ENCODE peak calls at places on chromosomes 7 and 10, in seven cellular contexts. Q is gastrocnemius medialis; K is posterior cingulate gyrus; L is stimulated activated CD8-positive, alpha-beta memory T cell treated with anti-CD3 and anti-CD28 coated beads, Interleukin-12 subunit alpha, Interleukin-12 subunit beta, amount 100 ng/mL, for 4 hours; T is lower lobe of right lung; Z is OCI-LY7; P is suprapubic skin. I is an unnamed sample.

GRCh38 chr7:110835209-110835608 is 255.7 kb upstream of the LRRN3 start:
- DNase-seq in L (no peak), Z (no peak), K (no peak), Q (no peak), P (no peak), T (no peak), I (no peak)

GRCh38 chr10:100009793-100010676 is at the start of gene DNMBP:
- DNase-seq in Z (peak; percentile 94), L (peak; percentile 83), P (peak; percentile 88), K (peak; percentile 52), T (peak; percentile 90), Q (peak; percentile 55), I (peak; percentile 73)

GRCh38 chr10:42618424-42618823 is 19.9 kb downstream of the ZNF33B start:
- DNase-seq in K (no peak), Z (no peak), T (no peak), P (no peak), Q (no peak), L (no peak), I (no peak)

GRCh38 chr10:52400564-52400963 is 86.5 kb downstream of the DKK1 start:
- DNase-seq in L (no peak), Z (no peak), Q (no peak), T (no peak), K (no peak), P (no peak), I (no peak)

GRCh38 chr7:157693521-157694388 is 357.0 kb downstream of the DNAJB6 start:
- DNase-seq in T (no peak), Z (no peak), K (no peak), P (no peak), Q (no peak), L (no peak), I (no peak)

GRCh38 chr7:5659584-5659983 is 121.9 kb downstream of the RNF216 start:
- DNase-seq in Z (no peak), Q (no peak), L (no peak), P (no peak), T (no peak), K (no peak), I (no peak)

GRCh38 chr7:82373890-82374289 is 69.7 kb downstream of the CACNA2D1 start:
- DNase-seq in Z (no peak), T (no peak), Q (no peak), L (no peak), P (no peak), K (no peak), I (no peak)

GRCh38 chr7:143300959-143301617 is 12.9 kb downstream of the CASP2 start:
- DNase-seq in L (no peak), Q (no peak), K (no peak), P (no peak), T (no peak), Z (no peak), I (no peak)

GRCh38 chr10:102617816-102618215 is 26.5 kb upstream of the TRIM8 start:
- DNase-seq in P (no peak), L (no peak), Z (no peak), K (no peak), T (peak; percentile 20), Q (no peak), I (no peak)

GRCh38 chr7:46775020-46775419 is 806.9 kb downstream of the TNS3 start:
- DNase-seq in P (no peak), K (no peak), Z (no peak), L (no peak), T (no peak), Q (no peak), I (no peak)

GRCh38 chr7:133645870-133646492 is 393.1 kb downstream of the EXOC4 start:
- DNase-seq in Q (no peak), Z (no peak), L (no peak), K (no peak), T (no peak), P (no peak), I (no peak)

GRCh38 chr7:139960158-139960557 is 102.6 kb downstream of the PARP12 start:
- DNase-seq in L (no peak), Z (no peak), Q (no peak), T (no peak), P (no peak), K (no peak), I (no peak)

GRCh38 chr10:89431977-89432376 is 17.6 kb downstream of the IFIT5 start:
- DNase-seq in Z (no peak), K (no peak), Q (no peak), P (no peak), L (no peak), T (no peak), I (no peak)

GRCh38 chr7:12475362-12476063 is 71.8 kb upstream of the VWDE start:
- DNase-seq in K (no peak), T (no peak), P (no peak), Z (no peak), Q (no peak), L (no peak), I (no peak)

GRCh38 chr10:5550621-5551530 is 26.1 kb downstream of the CALML3 start:
- DNase-seq in P (peak; percentile 58), Q (no peak), Z (no peak), T (peak; percentile 41), L (no peak), K (no peak), I (no peak)

GRCh38 chr7:133635541-133635940 is 382.7 kb downstream of the EXOC4 start:
- DNase-seq in L (no peak), Z (no peak), K (no peak), T (no peak), Q (no peak), P (no peak), I (no peak)

GRCh38 chr10:104337527-104337984 is 709 bp downstream of the ITPRIP start:
- DNase-seq in Q (no peak), Z (peak; percentile 77), P (no peak), L (no peak), K (no peak), T (peak; percentile 78), I (no peak)

GRCh38 chr7:43313628-43314378 is 201.4 kb downstream of the HECW1 start:
- DNase-seq in T (no peak), Q (no peak), P (no peak), K (no peak), L (no peak), Z (no peak), I (no peak)

GRCh38 chr7:46695045-46695708 is 774.1 kb upstream of the IGFBP3 start:
- DNase-seq in T (no peak), L (no peak), Q (no peak), Z (no peak), K (no peak), P (no peak), I (no peak)

GRCh38 chr10:128080641-128081040 is 45.6 kb downstream of the MKI67 start:
- DNase-seq in Z (no peak), T (no peak), P (no peak), K (no peak), Q (no peak), L (no peak), I (no peak)

GRCh38 chr10:126270116-126270515 is 118.2 kb downstream of the ADAM12 start:
- DNase-seq in K (no peak), T (no peak), P (no peak), Q (no peak), L (no peak), Z (no peak), I (no peak)

GRCh38 chr10:77165445-77166316 is 471.9 kb downstream of the KCNMA1 start:
- DNase-seq in L (no peak), T (no peak), Z (peak; percentile 38), P (no peak), K (peak; percentile 51), Q (peak; percentile 29), I (no peak)

GRCh38 chr7:101935521-101936141 is 118.2 kb downstream of the CUX1 start:
- DNase-seq in Z (peak; percentile 65), K (no peak), T (no peak), Q (peak; percentile 95), L (no peak), P (no peak), I (no peak)

GRCh38 chr10:119177708-119178370 is 773 bp downstream of the PRDX3 start:
- DNase-seq in P (no peak), Z (no peak), K (no peak), Q (no peak), T (no peak), L (no peak), I (no peak)

GRCh38 chr10:90174531-90174930 is 473.1 kb downstream of the KIF20B start:
- DNase-seq in L (no peak), P (no peak), K (no peak), T (no peak), Z (no peak), Q (no peak), I (no peak)

GRCh38 chr7:155944901-155945300 is 132.6 kb upstream of the SHH start:
- DNase-seq in T (no peak), Q (no peak), K (no peak), L (no peak), Z (no peak), P (no peak), I (no peak)

GRCh38 chr7:155603858-155604503 is 40.5 kb upstream of the RBM33 start:
- DNase-seq in T (no peak), Q (no peak), P (no peak), Z (no peak), K (no peak), L (no peak), I (no peak)

GRCh38 chr7:137343483-137343841 is at the start of gene PTN:
- DNase-seq in P (no peak), K (peak; percentile 45), Z (no peak), T (no peak), L (no peak), Q (no peak), I (no peak)

GRCh38 chr7:148954766-148955165 is 70.7 kb upstream of the EZH2 start:
- DNase-seq in K (no peak), P (no peak), Z (no peak), Q (no peak), L (no peak), T (peak; percentile 41), I (no peak)

GRCh38 chr10:97721871-97722780 is 8.6 kb downstream of the MARVELD1 start:
- DNase-seq in K (no peak), T (no peak), Z (no peak), L (no peak), P (no peak), Q (no peak), I (no peak)

GRCh38 chr10:70863470-70864160 is 24.8 kb downstream of the PCBD1 start:
- DNase-seq in L (no peak), K (no peak), P (no peak), Z (no peak), Q (no peak), T (no peak), I (no peak)

GRCh38 chr7:137354361-137354760 is 10.8 kb upstream of the PTN start:
- DNase-seq in Z (no peak), P (no peak), K (no peak), T (no peak), Q (no peak), L (no peak), I (no peak)

GRCh38 chr7:132646064-132646463 is 69.8 kb upstream of the PLXNA4 start:
- DNase-seq in Q (no peak), L (no peak), T (no peak), K (no peak), Z (no peak), P (no peak), I (no peak)

GRCh38 chr10:117673208-117673607 is 130.7 kb downstream of the EMX2 start:
- DNase-seq in Q (no peak), Z (no peak), L (no peak), P (no peak), K (no peak), T (no peak), I (no peak)

GRCh38 chr10:57867226-57867625 is 400.5 kb downstream of the IPMK start:
- DNase-seq in K (no peak), P (no peak), Z (no peak), Q (no peak), T (no peak), L (no peak), I (no peak)